ENCODE peak calls at places on chromosomes 6 and 20, in seven cellular contexts. A, R, B, W, Z, X and S are unnamed samples. For H3K4me1, the result is how much of the 10 kb centered on the place peaks cover.

GRCh38 chr20:44073011-44073674 is 113.8 kb downstream of the JPH2 start:
- DNase-seq in A (no peak), R (peak), B (peak), W (no peak), Z (peak), X (peak), S (no peak)

GRCh38 chr20:43220612-43221011 is 30.9 kb upstream of the PTPRT start:
- DNase-seq in A (no peak), R (no peak), B (no peak), W (no peak), Z (no peak), X (no peak), S (no peak)

GRCh38 chr6:22132662-22133061 is 164.2 kb downstream of the PRL start:
- DNase-seq in A (no peak), R (no peak), B (no peak), W (no peak), Z (no peak), X (no peak), S (no peak)

GRCh38 chr6:25389501-25389900 is 110.3 kb downstream of the CARMIL1 start:
- DNase-seq in A (no peak), R (no peak), B (no peak), W (no peak), Z (no peak), X (no peak), S (peak)

GRCh38 chr20:63047267-63047666 is 40.5 kb upstream of the BHLHE23 start:
- DNase-seq in A (no peak), R (no peak), B (no peak), W (no peak), Z (no peak), X (no peak), S (no peak)

GRCh38 chr6:7108196-7108963 is 619 bp downstream of the RREB1 start:
- DNase-seq in A (peak), R (peak), B (peak), W (peak), Z (peak), X (peak), S (no peak)

GRCh38 chr20:38460040-38460623 is 12.5 kb upstream of the RALGAPB start:
- DNase-seq in A (peak), R (peak), B (no peak), W (no peak), Z (no peak), X (no peak), S (peak)

GRCh38 chr20:61263084-61263695 is 11.1 kb downstream of the CDH4 start:
- DNase-seq in A (no peak), R (no peak), B (no peak), W (no peak), Z (no peak), X (no peak), S (no peak)

GRCh38 chr20:48716086-48716485 is 111.7 kb downstream of the PREX1 start:
- DNase-seq in A (no peak), R (no peak), B (peak), W (no peak), Z (no peak), X (no peak), S (no peak)

GRCh38 chr6:8982659-8983058 is 547.3 kb upstream of the SLC35B3 start:
- DNase-seq in A (no peak), R (no peak), B (no peak), W (no peak), Z (no peak), X (no peak), S (no peak)

GRCh38 chr6:8983202-8983688 is 547.9 kb upstream of the SLC35B3 start:
- DNase-seq in A (peak), R (peak), B (peak), W (peak), Z (peak), X (peak), S (no peak)
- TF ChIP-seq CTCF in A (peak), R (peak), B (peak), W (peak), Z (peak), X (peak), S (peak)

GRCh38 chr6:149060985-149061760 is 256.3 kb upstream of the TAB2 start:
- DNase-seq in A (no peak), R (no peak), B (no peak), W (no peak), Z (no peak), X (no peak), S (no peak)
- H3K4me3 ChIP-seq in A (no peak), R (no peak), B (no peak), W (no peak), Z (no peak), X (no peak), S (no peak)

GRCh38 chr6:111837641-111838500 is 35.4 kb downstream of the FYN start:
- DNase-seq in A (no peak), R (no peak), B (no peak), W (no peak), Z (no peak), X (no peak), S (no peak)

GRCh38 chr6:111838749-111839484 is 34.3 kb downstream of the FYN start:
- DNase-seq in A (no peak), R (no peak), B (no peak), W (no peak), Z (no peak), X (no peak), S (no peak)

GRCh38 chr6:111834356-111834755 is 38.9 kb downstream of the FYN start:
- DNase-seq in A (no peak), R (no peak), B (no peak), W (no peak), Z (no peak), X (no peak), S (no peak)

GRCh38 chr6:111835807-111836206 is 37.4 kb downstream of the FYN start:
- DNase-seq in A (no peak), R (no peak), B (no peak), W (no peak), Z (no peak), X (no peak), S (no peak)

DNA sequence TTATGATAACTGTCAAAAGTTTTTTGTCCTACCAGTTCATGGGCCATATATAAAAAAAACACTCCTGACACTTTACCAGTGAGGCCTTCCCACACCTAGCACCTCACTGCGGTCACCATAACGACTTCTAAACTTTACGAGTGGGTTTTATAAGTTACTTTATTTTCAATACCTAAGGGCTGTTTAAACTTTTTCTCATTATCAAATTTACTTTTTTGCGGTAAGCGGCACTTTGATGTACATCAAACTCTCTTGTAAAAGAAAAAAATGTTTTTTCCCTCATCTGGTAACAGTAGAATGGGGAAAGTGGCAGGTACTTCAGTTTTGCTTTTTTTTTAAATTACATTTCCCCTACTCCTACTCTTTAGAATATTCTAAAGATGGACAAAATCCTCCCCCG is 36.2 kb downstream of the FYN start:
- DNase-seq in A (no peak), R (no peak), B (no peak), W (no peak), Z (no peak), X (no peak), S (no peak)
- H3K4me1 ChIP-seq in A (under half), R (under half), B (half or more), W (half or more), Z (under half), X (under half), S (under half)

GRCh38 chr6:70905676-70906075 is 51.2 kb downstream of the B3GAT2 start:
- DNase-seq in A (no peak), R (no peak), B (no peak), W (no peak), Z (no peak), X (no peak), S (no peak)

GRCh38 chr6:70903665-70904452 is 53.0 kb downstream of the B3GAT2 start:
- DNase-seq in A (no peak), R (no peak), B (no peak), W (no peak), Z (no peak), X (no peak), S (no peak)

GRCh38 chr6:70900061-70900460 is 56.8 kb downstream of the B3GAT2 start:
- DNase-seq in A (no peak), R (no peak), B (no peak), W (no peak), Z (no peak), X (no peak), S (no peak)

GRCh38 chr6:70901324-70901723 is 55.5 kb downstream of the B3GAT2 start:
- DNase-seq in A (no peak), R (no peak), B (no peak), W (no peak), Z (no peak), X (no peak), S (no peak)
- TF ChIP-seq CTCF in A (peak), R (peak), B (no peak), W (no peak), Z (no peak), X (no peak), S (peak)

GRCh38 chr20:3896853-3897252 is 7.7 kb downstream of the PANK2 start:
- DNase-seq in A (no peak), R (peak), B (no peak), W (no peak), Z (no peak), X (no peak), S (no peak)
- H3K4me3 ChIP-seq in A (no peak), R (no peak), B (no peak), W (no peak), Z (no peak), X (no peak), S (no peak)